ENCODE peak calls at places on chromosomes 7 and 10, in five cellular contexts. F, O, K, M and C are unnamed samples.
A peak's percentile ranks its signal among the peaks of the same experiment; 100 is the strongest.

GRCh38 chr10:53955091-53955490 is 845.9 kb downstream of the PCDH15 start:
- DNase-seq in F (no peak), O (no peak), K (no peak), M (no peak), C (no peak)

GRCh38 chr7:6579446-6579845 is 2.2 kb downstream of the ZDHHC4 start:
- DNase-seq in F (no peak), O (no peak), K (no peak), M (no peak), C (peak; percentile 7)

GRCh38 chr10:112286837-112287818 is 3.9 kb downstream of the TECTB start:
- DNase-seq in F (no peak), O (peak; percentile 71), K (no peak), M (no peak), C (no peak)

GRCh38 chr10:114096864-114097263 is 53.2 kb downstream of the ADRB1 start:
- DNase-seq in F (no peak), O (no peak), K (no peak), M (no peak), C (no peak)

GRCh38 chr7:5423272-5423843 is at the start of gene TNRC18:
- DNase-seq in F (no peak), O (peak; percentile 34), K (no peak), M (no peak), C (no peak)

GRCh38 chr7:74525140-74525539 is 71.4 kb downstream of the GTF2IRD1 start:
- DNase-seq in F (no peak), O (no peak), K (no peak), M (no peak), C (no peak)

GRCh38 chr7:128099204-128099671 is 68.0 kb upstream of the LRRC4 start:
- DNase-seq in F (no peak), O (no peak), K (peak; percentile 3), M (peak; percentile 60), C (peak; percentile 13)

GRCh38 chr7:38311329-38311937 is 38.0 kb upstream of the TARP start:
- DNase-seq in F (no peak), O (no peak), K (no peak), M (no peak), C (no peak)

GRCh38 chr7:102272075-102272916 is 14.4 kb upstream of the SH2B2 start:
- DNase-seq in F (no peak), O (peak; percentile 82), K (peak; percentile 28), M (peak; percentile 73), C (peak; percentile 73)

GRCh38 chr7:148242271-148242801 is 348.2 kb upstream of the C7orf33 start:
- DNase-seq in F (no peak), O (peak; percentile 33), K (no peak), M (peak; percentile 40), C (peak; percentile 35)

GRCh38 chr10:100346351-100346764 is 675 bp upstream of the SCD start:
- DNase-seq in F (no peak), O (peak; percentile 37), K (no peak), M (peak; percentile 63), C (peak; percentile 79)

GRCh38 chr10:132980426-132981172 is 38.2 kb upstream of the CFAP46 start:
- DNase-seq in F (no peak), O (no peak), K (no peak), M (no peak), C (no peak)

GRCh38 chr7:78052112-78052511 is 253.5 kb downstream of the PHTF2 start:
- DNase-seq in F (no peak), O (no peak), K (no peak), M (no peak), C (no peak)

GRCh38 chr7:118349604-118350003 is 125.1 kb downstream of the ANKRD7 start:
- DNase-seq in F (no peak), O (no peak), K (no peak), M (no peak), C (no peak)

GRCh38 chr7:118350260-118350659 is 125.8 kb downstream of the ANKRD7 start:
- DNase-seq in F (no peak), O (no peak), K (no peak), M (no peak), C (no peak)

GRCh38 chr7:118352854-118353453 is 128.4 kb downstream of the ANKRD7 start:
- DNase-seq in F (no peak), O (no peak), K (no peak), M (peak; percentile 6), C (peak; percentile 23)
- TF ChIP-seq CTCF in F (no peak), O (no peak), K (no peak), M (no peak), C (peak; percentile 21)

GRCh38 chr10:30115391-30116253 is 56.2 kb upstream of the JCAD start:
- DNase-seq in F (no peak), O (no peak), K (no peak), M (peak; percentile 37), C (no peak)
- H3K4me3 ChIP-seq in F (no peak overlapping the region), O (no peak overlapping the region), K (no peak overlapping the region), M (no peak overlapping the region), C (no peak overlapping the region)

DNA sequence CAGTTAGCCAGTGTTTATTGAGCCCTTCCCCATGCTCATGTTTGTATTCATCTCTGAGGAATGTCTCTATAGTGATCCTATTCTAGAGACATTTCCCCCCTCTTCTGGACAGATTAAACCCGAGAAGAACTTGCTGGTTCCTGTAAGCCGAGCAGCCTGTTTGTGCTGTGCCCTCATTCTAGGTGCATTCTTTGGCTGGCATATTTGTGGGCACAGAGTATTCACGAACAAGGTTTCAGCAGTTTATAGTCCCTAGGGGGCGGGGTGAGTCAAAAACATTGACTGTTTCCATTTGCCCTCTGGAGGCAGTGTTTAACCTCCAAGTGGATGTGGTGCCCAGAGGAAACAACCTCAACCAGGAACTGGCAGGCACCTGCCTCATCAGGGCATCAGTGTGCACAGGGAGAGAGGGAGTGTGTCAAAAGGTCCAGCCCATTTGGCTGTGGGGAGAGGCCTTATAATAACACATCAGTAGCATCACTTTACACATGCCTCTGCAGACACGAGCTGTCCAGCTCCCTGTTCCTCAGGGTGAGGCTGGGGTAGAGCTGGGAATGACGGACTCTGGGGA is 273.3 kb upstream of the LRGUK start:
- DNase-seq in F (peak; percentile 39), O (peak; percentile 32), K (peak; percentile 89), M (peak; percentile 76), C (peak; percentile 50)
- TF ChIP-seq CTCF in F (peak; percentile 62), O (peak; percentile 17), K (peak; percentile 46), M (peak; percentile 37), C (peak; percentile 58)

DNA sequence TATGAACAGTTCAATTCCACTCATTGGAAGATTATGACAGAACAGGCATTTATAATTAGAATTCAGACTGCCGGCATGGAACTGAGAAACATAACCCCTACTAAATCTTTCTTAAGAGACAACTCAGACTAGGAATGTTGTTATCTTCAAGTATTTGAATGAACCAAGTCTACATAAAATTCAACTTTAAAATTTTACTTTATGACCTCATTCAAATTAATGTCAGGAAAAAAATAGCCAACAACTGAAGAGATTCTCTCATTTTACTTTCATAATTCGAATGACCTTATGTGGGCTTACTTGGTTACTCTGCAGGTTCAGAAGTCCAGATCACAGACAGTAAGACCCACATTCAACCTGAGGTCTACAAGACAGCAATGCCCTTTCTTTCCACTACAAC is 215.7 kb downstream of the PARD3 start:
- DNase-seq in F (no peak), O (no peak), K (no peak), M (no peak), C (peak; percentile 42)
- H3K4me3 ChIP-seq in F (no peak overlapping the region), O (no peak overlapping the region), K (no peak overlapping the region), M (no peak overlapping the region), C (no peak overlapping the region)

DNA sequence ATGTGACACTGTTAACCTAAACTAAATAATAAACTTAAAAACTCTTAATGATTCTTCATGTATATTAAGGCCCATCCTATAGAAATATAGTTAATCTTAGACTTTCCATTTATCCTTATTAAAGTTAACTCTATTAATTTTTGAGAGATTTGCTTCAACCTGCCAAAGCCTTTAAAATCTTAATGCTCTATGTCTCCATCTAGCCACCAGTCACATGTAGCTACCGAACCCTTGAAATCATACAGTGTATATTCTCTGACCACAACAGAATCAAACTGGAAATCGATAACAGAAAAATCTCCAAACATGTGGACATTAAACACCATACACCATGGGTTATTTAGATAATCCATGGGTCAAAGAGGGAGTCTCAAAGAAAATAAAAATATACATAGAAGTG is 51.9 kb downstream of the ASZ1 start:
- DNase-seq in F (no peak), O (no peak), K (no peak), M (peak; percentile 42), C (no peak)
- TF ChIP-seq CTCF in F (peak; percentile 19), O (no peak), K (peak; percentile 42), M (peak; percentile 54), C (peak; percentile 35)

GRCh38 chr10:77926566-77927342 is at the start of gene DLG5:
- DNase-seq in F (no peak), O (peak; percentile 67), K (no peak), M (peak; percentile 55), C (peak; percentile 60)
- H3K4me3 ChIP-seq in F (peak within 1 kb of the TSS; percentile 63), O (peak within 1 kb of the TSS; percentile 63), K (peak within 1 kb of the TSS; percentile 94), M (peak within 1 kb of the TSS; percentile 89), C (peak within 1 kb of the TSS; percentile 80)

GRCh38 chr10:71260622-71261325 is 48.4 kb downstream of the UNC5B start:
- DNase-seq in F (no peak), O (no peak), K (no peak), M (peak; percentile 85), C (peak; percentile 91)
- TF ChIP-seq CTCF in F (no peak), O (no peak), K (peak; percentile 16), M (no peak), C (no peak)

GRCh38 chr7:39734605-39735004 is 111.2 kb downstream of the RALA start:
- DNase-seq in F (no peak), O (no peak), K (no peak), M (no peak), C (no peak)
- H3K4me3 ChIP-seq in F (peak overlapping the region; percentile 56), O (peak overlapping the region; percentile 67), K (peak overlapping the region; percentile 60), M (peak overlapping the region; percentile 76), C (no peak overlapping the region)

GRCh38 chr7:105488219-105488571 is 33.9 kb downstream of the PUS7 start:
- DNase-seq in F (no peak), O (no peak), K (no peak), M (no peak), C (no peak)
- TF ChIP-seq CTCF in F (no peak), O (no peak), K (no peak), M (no peak), C (no peak)

GRCh38 chr7:31052504-31052840 is 364 bp downstream of the ADCYAP1R1 start:
- DNase-seq in F (no peak), O (no peak), K (no peak), M (no peak), C (no peak)

GRCh38 chr7:31053986-31054385 is 1.9 kb downstream of the ADCYAP1R1 start:
- DNase-seq in F (no peak), O (no peak), K (no peak), M (no peak), C (no peak)

GRCh38 chr7:31051598-31052503 is at the start of gene ADCYAP1R1:
- DNase-seq in F (no peak), O (no peak), K (no peak), M (no peak), C (no peak)

GRCh38 chr7:31054608-31055273 is 2.6 kb downstream of the ADCYAP1R1 start:
- DNase-seq in F (no peak), O (no peak), K (no peak), M (no peak), C (no peak)

GRCh38 chr7:31052841-31053601 is 913 bp downstream of the ADCYAP1R1 start:
- DNase-seq in F (no peak), O (no peak), K (no peak), M (no peak), C (no peak)
- H3K4me3 ChIP-seq in F (no peak overlapping the region), O (peak overlapping the region; percentile 46), K (no peak overlapping the region), M (no peak overlapping the region), C (no peak overlapping the region)